ENCODE peak calls at places on chromosomes 6 and 20, in nine cellular contexts. O is endothelial cell of umbilical vein, H is heart right ventricle, M is gastrocnemius medialis, Y is kidney, L is pancreas, X is Panc1, S is trophoblast cell, A is mammary epithelial cell. K is an unnamed sample. For H3K4me1 and H3K9me3, the result is how much of the 10 kb centered on the place peaks cover.

GRCh38 chr6:68038815-68039408 is 596.2 kb upstream of the ADGRB3 start:
- DNase-seq in O (no peak), H (no peak), M (no peak), Y (no peak), L (no peak), X (no peak), S (no peak), A (no peak), K (no peak)

GRCh38 chr6:108737594-108738546 is 110.4 kb upstream of the ARMC2 start:
- DNase-seq in O (peak), H (no peak), M (peak), Y (no peak), L (no peak), X (peak), S (peak), A (peak), K (no peak)

GRCh38 chr6:25327372-25327771 is 48.2 kb downstream of the CARMIL1 start:
- DNase-seq in O (no peak), H (no peak), M (no peak), Y (no peak), L (no peak), X (no peak), S (no peak), A (no peak), K (no peak)

GRCh38 chr6:39861663-39862062 is 69.5 kb downstream of the DAAM2 start:
- DNase-seq in O (no peak), H (no peak), M (no peak), Y (no peak), L (no peak), X (no peak), S (no peak), A (no peak), K (no peak)

GRCh38 chr6:83308833-83309232 is 115.7 kb downstream of the RWDD2A start:
- DNase-seq in O (no peak), H (no peak), M (no peak), Y (no peak), L (no peak), X (no peak), S (no peak), A (no peak), K (no peak)

GRCh38 chr6:38517005-38517404 is 122.7 kb downstream of the BTBD9 start:
- DNase-seq in O (no peak), H (no peak), M (no peak), Y (no peak), L (no peak), X (no peak), S (no peak), A (peak), K (no peak)

GRCh38 chr20:31836853-31837608 is 8.4 kb downstream of the FOXS1 start:
- DNase-seq in O (no peak), H (no peak), M (no peak), Y (no peak), L (no peak), X (no peak), S (no peak), A (no peak), K (no peak)

GRCh38 chr20:1302578-1303541 is 26.1 kb downstream of the SDCBP2 start:
- DNase-seq in O (no peak), H (no peak), M (no peak), Y (no peak), L (no peak), X (no peak), S (no peak), A (peak), K (no peak)

GRCh38 chr6:56380476-56380875 is 133.1 kb upstream of the COL21A1 start:
- DNase-seq in O (no peak), H (no peak), M (no peak), Y (no peak), L (no peak), X (no peak), S (no peak), A (no peak), K (no peak)

GRCh38 chr6:129672883-129673631 is 36.9 kb downstream of the ARHGAP18 start:
- DNase-seq in O (peak), H (no peak), M (no peak), Y (no peak), L (no peak), X (peak), S (no peak), A (peak), K (peak)

GRCh38 chr6:131013495-131013894 is 49.5 kb downstream of the EPB41L2 start:
- DNase-seq in O (peak), H (no peak), M (no peak), Y (no peak), L (no peak), X (no peak), S (no peak), A (peak), K (no peak)

GRCh38 chr6:89941031-89941775 is 46.9 kb downstream of the GJA10 start:
- DNase-seq in O (no peak), H (no peak), M (peak), Y (no peak), L (no peak), X (no peak), S (no peak), A (no peak), K (no peak)

GRCh38 chr6:144588674-144589325 is 303.7 kb downstream of the UTRN start:
- DNase-seq in O (no peak), H (no peak), M (no peak), Y (no peak), L (no peak), X (no peak), S (no peak), A (no peak), K (no peak)

GRCh38 chr6:151445482-151445881 is 6.4 kb downstream of the RMND1 start:
- DNase-seq in O (peak), H (no peak), M (no peak), Y (no peak), L (no peak), X (no peak), S (peak), A (no peak), K (no peak)

GRCh38 chr6:157813191-157813590 is 9.9 kb upstream of the SNX9 start:
- DNase-seq in O (no peak), H (peak), M (no peak), Y (no peak), L (no peak), X (no peak), S (no peak), A (no peak), K (no peak)

GRCh38 chr6:2921520-2922115 is 18.5 kb upstream of the SERPINB9 start:
- DNase-seq in O (no peak), H (no peak), M (no peak), Y (no peak), L (no peak), X (no peak), S (no peak), A (no peak), K (no peak)

GRCh38 chr6:50927816-50928215 is 109.1 kb downstream of the TFAP2B start:
- DNase-seq in O (no peak), H (no peak), M (no peak), Y (no peak), L (no peak), X (no peak), S (no peak), A (no peak), K (no peak)

GRCh38 chr6:33312361-33313104 is 1.3 kb downstream of the TAPBP start:
- DNase-seq in O (peak), H (peak), M (peak), Y (peak), L (peak), X (no peak), S (peak), A (peak), K (peak)

GRCh38 chr6:17725083-17725482 is 18.4 kb upstream of the NUP153 start:
- DNase-seq in O (peak), H (peak), M (no peak), Y (peak), L (no peak), X (no peak), S (no peak), A (no peak), K (no peak)

GRCh38 chr20:25676164-25676809 is 20.4 kb downstream of the ZNF337 start:
- DNase-seq in O (no peak), H (no peak), M (no peak), Y (no peak), L (no peak), X (no peak), S (peak), A (peak), K (no peak)

GRCh38 chr6:53673138-53673801 is 7.7 kb upstream of the KLHL31 start:
- DNase-seq in O (peak), H (no peak), M (no peak), Y (no peak), L (no peak), X (peak), S (no peak), A (peak), K (no peak)

GRCh38 chr20:24382330-24382729 is 87.1 kb upstream of the SYNDIG1 start:
- DNase-seq in O (no peak), H (no peak), M (no peak), Y (no peak), L (no peak), X (no peak), S (no peak), A (no peak), K (no peak)

GRCh38 chr20:64030371-64031134 is 5.4 kb upstream of the C20orf204 start:
- DNase-seq in O (no peak), H (no peak), M (no peak), Y (no peak), L (no peak), X (no peak), S (no peak), A (no peak), K (no peak)

GRCh38 chr20:56924316-56924975 is 295.3 kb downstream of the TFAP2C start:
- DNase-seq in O (no peak), H (no peak), M (no peak), Y (no peak), L (no peak), X (no peak), S (no peak), A (no peak), K (no peak)

GRCh38 chr6:40395066-40395697 is 192.0 kb downstream of the LRFN2 start:
- DNase-seq in O (no peak), H (no peak), M (peak), Y (no peak), L (no peak), X (no peak), S (no peak), A (no peak), K (no peak)

GRCh38 chr6:27294409-27294808 is 17.7 kb downstream of the POM121L2 start:
- DNase-seq in O (no peak), H (no peak), M (no peak), Y (no peak), L (no peak), X (no peak), S (no peak), A (peak), K (no peak)

GRCh38 chr6:112205521-112206458 is 48.6 kb downstream of the LAMA4 start:
- DNase-seq in O (peak), H (no peak), M (no peak), Y (no peak), L (no peak), X (no peak), S (no peak), A (peak), K (no peak)

GRCh38 chr6:134065706-134066105 is 13.3 kb upstream of the SLC2A12 start:
- DNase-seq in O (peak), H (no peak), M (no peak), Y (no peak), L (no peak), X (no peak), S (no peak), A (no peak), K (no peak)

GRCh38 chr6:28943557-28944411 is 20.0 kb upstream of the TRIM27 start:
- DNase-seq in O (peak), H (peak), M (peak), Y (peak), L (peak), X (no peak), S (peak), A (peak), K (peak)

GRCh38 chr6:33144373-33144772 is 47.9 kb downstream of the COL11A2 start:
- DNase-seq in O (peak), H (no peak), M (no peak), Y (no peak), L (no peak), X (no peak), S (no peak), A (peak), K (no peak)

GRCh38 chr20:38343107-38343797 is 3.0 kb upstream of the LBP start:
- DNase-seq in O (peak), H (peak), M (no peak), Y (peak), L (no peak), X (no peak), S (no peak), A (no peak), K (no peak)

GRCh38 chr6:10230533-10230932 is 184.3 kb downstream of the TFAP2A start:
- DNase-seq in O (no peak), H (no peak), M (no peak), Y (no peak), L (no peak), X (no peak), S (no peak), A (no peak), K (no peak)

GRCh38 chr6:32081168-32081624 is 27.9 kb downstream of the TNXB start:
- DNase-seq in O (no peak), H (peak), M (peak), Y (peak), L (no peak), X (no peak), S (no peak), A (peak), K (no peak)

GRCh38 chr6:158818008-158818579 is 1.1 kb downstream of the EZR start:
- DNase-seq in O (peak), H (peak), M (peak), Y (peak), L (peak), X (no peak), S (peak), A (peak), K (peak)

GRCh38 chr20:63625771-63626423 is 1.0 kb downstream of the GMEB2 start:
- DNase-seq in O (no peak), H (peak), M (no peak), Y (peak), L (peak), X (no peak), S (peak), A (no peak), K (peak)

GRCh38 chr6:169931223-169931760 is 179.9 kb downstream of the ERMARD start:
- DNase-seq in O (no peak), H (no peak), M (no peak), Y (peak), L (no peak), X (no peak), S (no peak), A (no peak), K (no peak)

GRCh38 chr6:136011475-136011874 is 160.0 kb downstream of the PDE7B start:
- DNase-seq in O (no peak), H (no peak), M (no peak), Y (no peak), L (no peak), X (no peak), S (peak), A (no peak), K (no peak)
- H3K4me1 ChIP-seq in O (under half), H (half or more), M (under half), Y (under half), L (under half), X (under half), S (under half), A (under half), K (under half)

DNA sequence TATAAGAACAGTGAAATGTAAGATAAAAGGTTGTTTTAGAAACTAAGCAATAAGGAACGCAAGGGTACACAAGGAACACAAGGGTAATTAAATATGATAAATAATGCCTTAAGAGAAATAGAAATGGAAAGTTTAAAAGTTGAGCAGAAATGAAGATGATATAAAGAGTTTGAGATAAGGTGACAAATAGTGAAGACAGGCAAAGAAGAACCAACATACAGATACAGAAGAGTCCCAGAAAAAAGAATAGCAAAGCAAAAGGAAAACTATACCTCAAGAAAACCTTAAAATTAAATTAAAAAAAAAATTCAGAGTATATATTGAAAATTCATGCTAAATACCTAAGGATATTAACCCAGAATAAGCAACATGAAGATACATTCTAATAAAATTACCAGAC is 16.4 kb downstream of the HDDC2 start:
- DNase-seq in O (no peak), H (no peak), M (no peak), Y (no peak), L (no peak), X (no peak), S (no peak), A (no peak), K (no peak)
- H3K9me3 ChIP-seq in O (under half), H (under half), M (under half), Y (under half), L (under half), X (under half), S (under half), A (under half), K (under half)

GRCh38 chr6:155001482-155001881 is 6.4 kb downstream of the TIAM2 start:
- DNase-seq in O (no peak), H (no peak), M (no peak), Y (no peak), L (no peak), X (no peak), S (no peak), A (no peak), K (no peak)

GRCh38 chr6:154998855-154999254 is 3.7 kb downstream of the TIAM2 start:
- DNase-seq in O (no peak), H (no peak), M (no peak), Y (no peak), L (no peak), X (no peak), S (no peak), A (no peak), K (no peak)

GRCh38 chr6:155004576-155005345 is 9.6 kb downstream of the TIAM2 start:
- DNase-seq in O (no peak), H (no peak), M (no peak), Y (no peak), L (no peak), X (no peak), S (peak), A (no peak), K (no peak)

DNA sequence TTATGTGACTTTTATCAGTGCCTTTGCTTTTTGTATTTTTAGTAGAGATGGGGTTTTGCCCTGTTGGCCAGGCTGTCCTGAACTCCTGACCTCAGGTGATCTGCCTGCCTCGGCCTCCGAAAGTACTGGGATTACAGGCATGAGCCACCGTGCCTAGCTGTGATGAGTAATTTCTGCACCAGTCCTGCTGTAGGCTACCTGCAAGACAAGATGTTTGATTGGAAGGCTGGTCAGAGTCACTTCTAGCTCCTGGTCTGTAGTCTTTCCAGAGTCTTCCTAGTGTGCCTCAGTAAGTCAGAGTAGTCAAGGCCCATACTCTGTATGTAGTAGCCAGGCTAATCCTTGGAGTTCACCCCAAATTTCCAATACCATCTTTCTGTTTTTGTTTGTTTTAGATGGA is 8.9 kb downstream of the TIAM2 start:
- DNase-seq in O (no peak), H (no peak), M (no peak), Y (no peak), L (no peak), X (no peak), S (peak), A (no peak), K (no peak)
- H3K27ac ChIP-seq in O (no peak), H (no peak), M (no peak), Y (no peak), L (no peak), X (no peak), S (no peak), A (no peak), K (no peak)

GRCh38 chr6:106063448-106063850 is 22.7 kb upstream of the PRDM1 start:
- DNase-seq in O (no peak), H (no peak), M (no peak), Y (no peak), L (no peak), X (no peak), S (no peak), A (peak), K (no peak)
- H3K4me1 ChIP-seq in O (under half), H (under half), M (under half), Y (under half), L (under half), X (under half), S (under half), A (under half), K (under half)

K was measured in naive thymus-derived CD4-positive, alpha-beta T cell.